ENCODE peak calls at places on chromosomes 1 and 21, in seven cellular contexts. R, F, J, I, Z, N and C are unnamed samples.

GRCh38 chr1:230935852-230936251 is 42.8 kb downstream of the TTC13 start:
- DNase-seq in R (no peak), F (peak), J (no peak), I (no peak), Z (no peak), N (no peak), C (no peak)

GRCh38 chr21:39077816-39078215 is 105.4 kb downstream of the PSMG1 start:
- DNase-seq in R (no peak), F (no peak), J (no peak), I (no peak), Z (no peak), N (no peak), C (no peak)

GRCh38 chr1:16716691-16717173 is 23.6 kb upstream of the RNU1-4 start:
- DNase-seq in R (no peak), F (peak), J (no peak), I (peak), Z (peak), N (no peak), C (peak)

GRCh38 chr1:42971848-42972291 is 13.2 kb upstream of the SLC2A1 start:
- DNase-seq in R (peak), F (peak), J (no peak), I (no peak), Z (no peak), N (no peak), C (no peak)

GRCh38 chr1:170063109-170063826 is 11.2 kb downstream of the KIFAP3 start:
- DNase-seq in R (peak), F (no peak), J (no peak), I (no peak), Z (no peak), N (no peak), C (no peak)

GRCh38 chr21:25568230-25568629 is 39.1 kb downstream of the MRPL39 start:
- DNase-seq in R (no peak), F (no peak), J (no peak), I (peak), Z (no peak), N (no peak), C (no peak)

GRCh38 chr1:41533016-41533730 is 48.7 kb upstream of the EDN2 start:
- DNase-seq in R (no peak), F (peak), J (no peak), I (peak), Z (no peak), N (no peak), C (peak)

GRCh38 chr1:168396940-168397680 is 116.4 kb downstream of the TBX19 start:
- DNase-seq in R (no peak), F (no peak), J (no peak), I (no peak), Z (no peak), N (no peak), C (no peak)

GRCh38 chr1:203142684-203143408 is 15.3 kb downstream of the ADORA1 start:
- DNase-seq in R (no peak), F (peak), J (peak), I (no peak), Z (no peak), N (peak), C (no peak)

GRCh38 chr21:44525431-44526095 is 14.4 kb downstream of the KRTAP10-1 start:
- DNase-seq in R (no peak), F (peak), J (no peak), I (no peak), Z (no peak), N (no peak), C (peak)

GRCh38 chr1:223504741-223505140 is 111.5 kb downstream of the CCDC185 start:
- DNase-seq in R (peak), F (no peak), J (peak), I (no peak), Z (no peak), N (no peak), C (no peak)

GRCh38 chr1:194342484-194343262 is 1156.3 kb upstream of the B3GALT2 start:
- DNase-seq in R (no peak), F (no peak), J (no peak), I (no peak), Z (no peak), N (no peak), C (no peak)